ENCODE peak calls at places on chromosomes 2 and 18, in seven cellular contexts. G is astrocyte, X is fibroblast of lung, K is H9, W is GM23248, J is mesenchymal stem cell, S is IMR-90. U is an unnamed sample.

GRCh38 chr2:122105885-122106221 is 350.4 kb downstream of the TSN start:
- DNase-seq in J (no peak), S (no peak), G (peak; percentile 27), X (no peak), K (no peak), W (no peak), U (no peak)

GRCh38 chr2:174035981-174036742 is 71.0 kb upstream of the SP3 start:
- DNase-seq in X (peak; percentile 67), W (peak; percentile 92), G (peak; percentile 37), J (no peak), S (peak; percentile 11), K (no peak), U (no peak)

GRCh38 chr2:39913648-39914456 is 134.8 kb upstream of the THUMPD2 start:
- DNase-seq in S (peak; percentile 88), X (peak; percentile 89), W (peak; percentile 85), G (peak; percentile 66), J (peak; percentile 75), K (no peak), U (peak; percentile 85)

GRCh38 chr18:35236964-35237363 is 3.9 kb upstream of the ZNF397 start:
- DNase-seq in G (no peak), X (no peak), W (peak; percentile 4), S (no peak), J (peak; percentile 67), K (no peak), U (peak; percentile 33)

GRCh38 chr18:61308795-61309393 is 24.3 kb upstream of the CDH20 start:
- DNase-seq in K (no peak), W (no peak), X (no peak), J (no peak), S (peak; percentile 1), G (no peak), U (no peak)

GRCh38 chr2:70964596-70965386 is 13.6 kb upstream of the ANKRD53 start:
- DNase-seq in K (peak; percentile 87), G (peak; percentile 24), J (peak; percentile 65), S (peak; percentile 58), X (peak; percentile 66), W (peak; percentile 84), U (peak; percentile 94)

GRCh38 chr18:35050638-35051287 is 9.6 kb downstream of the MAPRE2 start:
- DNase-seq in G (no peak), J (peak; percentile 38), X (peak; percentile 17), S (no peak), K (no peak), W (no peak), U (no peak)

GRCh38 chr2:191155608-191156071 is 4.8 kb upstream of the STAT4 start:
- DNase-seq in K (no peak), W (peak; percentile 75), S (peak; percentile 70), G (no peak), J (peak; percentile 51), X (peak; percentile 75), U (peak; percentile 61)

GRCh38 chr18:45777393-45777792 is 48.1 kb upstream of the SIGLEC15 start:
- DNase-seq in J (peak; percentile 68), S (peak; percentile 96), X (peak; percentile 73), W (peak; percentile 92), K (no peak), G (peak; percentile 95), U (no peak)

GRCh38 chr2:33806041-33806440 is 206.9 kb upstream of the FAM98A start:
- DNase-seq in G (no peak), K (no peak), X (no peak), S (no peak), J (no peak), W (peak; percentile 50), U (no peak)

GRCh38 chr2:105378276-105378840 is 20.5 kb downstream of the FHL2 start:
- DNase-seq in X (no peak), W (no peak), J (no peak), S (no peak), K (no peak), G (no peak), U (no peak)

GRCh38 chr18:53534203-53534602 is 690.3 kb downstream of the MBD2 start:
- DNase-seq in K (no peak), J (no peak), S (no peak), X (no peak), W (no peak), G (no peak), U (no peak)

DNA sequence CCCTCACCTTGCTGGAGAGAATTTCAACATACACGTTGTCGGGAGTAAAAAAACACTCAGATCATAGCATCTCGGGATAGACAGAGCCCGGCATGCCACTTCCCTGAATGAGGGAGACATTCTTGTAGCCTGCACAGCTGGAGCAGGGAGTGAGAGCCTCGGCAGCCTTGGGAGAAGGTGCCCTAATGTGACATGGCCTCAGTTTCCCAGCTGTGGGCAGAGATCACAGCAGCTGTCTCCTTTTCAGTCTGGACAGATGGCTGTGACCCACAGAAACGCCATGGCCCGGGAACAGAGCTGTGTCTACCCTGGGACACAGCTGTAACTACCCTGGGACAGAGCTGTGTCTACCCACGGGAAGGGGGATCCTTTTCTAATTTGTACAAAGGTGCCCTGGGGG is 55.9 kb downstream of the HS1BP3 start:
- DNase-seq in G (no peak), W (no peak), S (no peak), J (no peak), X (no peak), K (no peak), U (no peak)
- H3K9ac ChIP-seq in G (peak overlapping the region; percentile 63), W (no peak overlapping the region), S (no peak overlapping the region), J (no peak overlapping the region), X (peak overlapping the region; percentile 31), K (no peak overlapping the region), U (peak overlapping the region; percentile 26)

DNA sequence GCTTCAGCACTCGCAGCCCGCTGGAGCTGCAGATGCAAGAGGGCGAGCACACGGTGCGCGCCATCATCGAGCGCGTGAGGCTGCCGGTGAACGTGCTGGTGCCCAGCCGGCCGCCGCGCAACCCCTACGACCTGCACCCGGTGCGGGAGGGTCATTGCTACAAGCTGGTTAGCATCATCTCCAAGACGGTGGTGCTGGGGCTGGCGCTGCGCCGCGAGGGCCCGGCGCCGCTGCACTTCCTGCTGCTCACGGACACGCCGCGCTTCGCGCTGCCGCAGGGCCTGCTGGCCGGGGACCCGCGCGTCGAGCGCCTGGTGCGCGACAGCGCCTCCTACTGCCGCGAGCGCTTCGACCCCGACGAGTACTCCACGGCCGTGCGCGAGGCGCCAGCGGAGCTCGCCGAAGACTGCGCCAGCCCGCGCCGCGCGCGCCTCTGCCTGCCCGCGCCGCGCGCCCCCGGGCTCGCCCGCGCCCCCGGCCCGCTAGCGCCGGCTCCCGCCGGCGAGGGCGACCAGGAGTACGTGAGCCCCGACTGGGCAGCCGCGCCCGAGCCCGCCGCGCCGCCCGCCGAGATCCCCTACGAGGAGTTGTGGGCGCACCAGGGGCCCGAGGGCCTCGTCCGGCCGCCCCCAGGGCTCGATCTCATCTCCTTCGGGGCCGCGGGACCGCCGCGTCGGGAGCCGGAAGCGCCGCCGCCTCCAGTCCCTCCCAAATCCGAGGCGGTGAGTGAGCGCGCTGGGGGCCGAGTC is 11.8 kb downstream of the GAREM2 start:
- DNase-seq in S (peak; percentile 78), K (peak; percentile 74), J (peak; percentile 78), X (peak; percentile 80), W (peak; percentile 95), G (no peak), U (no peak)
- H3K9ac ChIP-seq in S (no peak overlapping the region), K (no peak overlapping the region), J (peak overlapping the region; percentile 89), X (peak overlapping the region; percentile 50), W (peak overlapping the region; percentile 90), G (peak overlapping the region; percentile 38), U (no peak overlapping the region)

GRCh38 chr2:30860715-30861114 is 53.5 kb upstream of the CAPN13 start:
- DNase-seq in J (no peak), K (no peak), S (no peak), W (no peak), G (no peak), X (no peak), U (no peak)

GRCh38 chr2:30865218-30865617 is 58.0 kb upstream of the CAPN13 start:
- DNase-seq in S (no peak), X (no peak), W (no peak), K (no peak), J (no peak), G (no peak), U (no peak)

GRCh38 chr2:30862054-30862651 is 54.9 kb upstream of the CAPN13 start:
- DNase-seq in K (peak; percentile 58), G (peak; percentile 11), S (peak; percentile 73), J (peak; percentile 56), X (peak; percentile 73), W (peak; percentile 92), U (peak; percentile 88)

DNA sequence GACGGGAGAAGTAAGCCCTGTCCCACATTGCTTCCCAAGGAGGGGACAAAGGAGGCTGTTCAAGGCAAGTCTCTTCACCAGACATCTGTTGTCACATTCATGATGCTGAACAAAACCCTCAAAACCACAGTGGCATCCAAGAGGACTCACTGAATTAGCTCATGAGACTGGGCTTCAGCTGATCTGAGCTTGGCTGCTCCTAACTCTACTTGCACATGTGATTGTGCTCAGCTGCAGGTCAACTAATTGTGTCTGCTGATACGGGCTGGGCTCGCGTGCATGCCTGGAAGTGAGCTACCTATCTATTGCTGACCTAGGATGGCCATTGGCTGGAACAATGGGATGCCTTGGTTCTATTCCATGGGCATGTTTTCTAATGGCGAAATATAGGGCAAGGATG is 52.8 kb upstream of the CAPN13 start:
- DNase-seq in K (no peak), G (no peak), X (no peak), W (no peak), J (no peak), S (no peak), U (no peak)
- H3K9ac ChIP-seq in K (no peak overlapping the region), G (no peak overlapping the region), X (no peak overlapping the region), W (no peak overlapping the region), J (no peak overlapping the region), S (no peak overlapping the region), U (no peak overlapping the region)

GRCh38 chr2:42755161-42755900 is 8.6 kb downstream of the OXER1 start:
- DNase-seq in J (no peak), X (no peak), S (no peak), K (no peak), W (peak; percentile 80), G (no peak), U (no peak)

GRCh38 chr2:42753188-42753813 is 10.6 kb downstream of the OXER1 start:
- DNase-seq in S (no peak), W (no peak), G (no peak), J (no peak), K (no peak), X (no peak), U (no peak)

GRCh38 chr2:42752299-42752698 is 11.6 kb downstream of the OXER1 start:
- DNase-seq in S (no peak), W (no peak), G (no peak), K (no peak), J (no peak), X (no peak), U (peak; percentile 75)

GRCh38 chr2:42754776-42755140 is 9.2 kb downstream of the OXER1 start:
- DNase-seq in G (no peak), W (peak; percentile 36), K (no peak), S (no peak), X (no peak), J (no peak), U (no peak)

DNA sequence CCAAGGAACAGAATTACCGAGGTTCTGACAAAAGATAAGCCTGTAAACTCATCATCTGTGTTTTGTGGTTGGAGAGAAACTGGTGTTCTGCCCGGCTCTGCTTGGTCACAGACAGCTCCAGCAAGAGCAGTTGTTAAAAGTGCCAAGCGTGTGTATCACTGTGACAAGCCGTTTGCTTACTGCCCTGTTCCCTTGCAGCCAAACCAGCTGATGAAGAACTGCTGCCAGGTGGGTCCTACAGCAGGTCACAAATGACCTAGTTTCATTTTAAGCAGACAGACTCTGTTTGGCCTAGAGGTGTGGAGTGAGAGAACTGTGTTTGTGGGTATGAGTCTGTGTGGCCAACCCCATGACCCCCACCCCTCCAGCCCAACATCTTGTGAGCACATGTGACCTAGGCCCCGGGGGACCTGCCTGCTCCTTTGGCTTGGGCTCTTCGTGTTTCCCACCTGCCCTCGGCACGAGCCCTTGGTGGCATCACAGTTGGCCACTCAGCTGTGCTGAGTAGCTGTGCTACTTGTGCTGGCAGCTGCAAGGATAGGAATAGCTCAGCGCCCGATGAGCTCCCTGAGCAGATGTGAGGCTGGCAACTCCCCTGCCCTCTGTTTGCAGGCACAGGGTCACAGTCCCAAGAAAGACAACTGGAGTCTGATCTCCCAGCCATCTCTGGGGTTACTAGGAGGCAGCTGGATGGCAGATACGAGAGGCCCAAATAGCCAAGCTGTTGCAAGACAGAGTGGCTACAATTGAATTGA is 9.7 kb downstream of the OXER1 start:
- DNase-seq in J (no peak), S (peak; percentile 28), K (no peak), W (peak; percentile 71), X (no peak), G (peak; percentile 26), U (no peak)
- H3K9ac ChIP-seq in J (peak overlapping the region; percentile 59), S (no peak overlapping the region), K (no peak overlapping the region), W (peak overlapping the region; percentile 62), X (no peak overlapping the region), G (no peak overlapping the region), U (no peak overlapping the region)